ENCODE peak calls at places on chromosomes 3 and 15, in six cellular contexts. Q is K562, A is LHCN-M2, M is endothelial cell, G is hypothalamus, C is AG09319. K is an unnamed sample.

GRCh38 chr3:141407817-141408216 is 39.5 kb downstream of the ZBTB38 start:
- DNase-seq in A (no peak), M (no peak), Q (no peak), G (no peak), C (no peak), K (no peak)

GRCh38 chr3:46701211-46701939 is at the start of gene TMIE:
- DNase-seq in A (no peak), G (no peak), M (no peak), C (no peak), Q (peak; percentile 74), K (no peak)

GRCh38 chr3:184352149-184352785 is 9.1 kb downstream of the CLCN2 start:
- DNase-seq in G (no peak), M (no peak), A (no peak), Q (no peak), C (no peak), K (no peak)

GRCh38 chr15:57060799-57061198 is 142.4 kb downstream of the TCF12 start:
- DNase-seq in G (no peak), Q (no peak), A (peak; percentile 74), C (peak; percentile 4), M (no peak), K (no peak)

GRCh38 chr3:120204338-120204737 is 80.7 kb downstream of the GPR156 start:
- DNase-seq in Q (no peak), C (no peak), M (no peak), A (no peak), G (no peak), K (no peak)

GRCh38 chr3:4060064-4060463 is 243.1 kb upstream of the SETMAR start:
- DNase-seq in A (peak; percentile 58), G (no peak), C (no peak), Q (no peak), M (no peak), K (no peak)

GRCh38 chr3:38051131-38051530 is 12.1 kb downstream of the DLEC1 start:
- DNase-seq in Q (no peak), A (no peak), C (no peak), M (no peak), G (no peak), K (no peak)

GRCh38 chr15:85026304-85027032 is 44.8 kb downstream of the PDE8A start:
- DNase-seq in Q (no peak), G (no peak), C (no peak), A (no peak), M (no peak), K (no peak)

GRCh38 chr3:188469228-188469885 is 315.4 kb downstream of the LPP start:
- DNase-seq in G (no peak), M (no peak), A (peak; percentile 77), Q (no peak), C (peak; percentile 73), K (no peak)